ENCODE peak calls at places on chromosomes 16 and 17, in four cellular contexts. R is heart right ventricle, D is right atrium auricular region, B is Peyer's patch. A is an unnamed sample. For H3K4me1, the result is how much of the 10 kb centered on the place peaks cover.

GRCh38 chr17:83192161-83192788 is 112.9 kb downstream of the METRNL start:
- DNase-seq in D (peak), B (peak), R (no peak), A (no peak)

GRCh38 chr17:15233022-15233805 is 31.9 kb downstream of the PMP22 start:
- DNase-seq in R (no peak), D (no peak), B (no peak), A (no peak)

GRCh38 chr16:20084624-20085226 is 11.0 kb upstream of the GPR139 start:
- DNase-seq in B (no peak), R (no peak), D (no peak), A (no peak)

GRCh38 chr16:9567674-9568073 is 476.2 kb downstream of the HAPSTR1 start:
- DNase-seq in B (no peak), D (no peak), R (no peak), A (no peak)

GRCh38 chr17:36705651-36706436 is 104.5 kb downstream of the MRM1 start:
- DNase-seq in R (no peak), B (peak), D (no peak), A (peak)

GRCh38 chr16:31416371-31416770 is 11.8 kb downstream of the COX6A2 start:
- DNase-seq in B (no peak), D (no peak), R (no peak), A (peak)

GRCh38 chr16:3730161-3731125 is 13.1 kb upstream of the TRAP1 start:
- DNase-seq in R (no peak), B (peak), D (no peak), A (no peak)

GRCh38 chr16:69444873-69445517 is 20.6 kb downstream of the CYB5B start:
- DNase-seq in B (no peak), R (no peak), D (no peak), A (no peak)

GRCh38 chr16:50616883-50617629 is 64.1 kb downstream of the SNX20 start:
- DNase-seq in B (no peak), R (no peak), D (no peak), A (no peak)

GRCh38 chr17:43701318-43701743 is 39.6 kb upstream of the MEOX1 start:
- DNase-seq in B (peak), R (no peak), D (no peak), A (no peak)

GRCh38 chr16:80924372-80924978 is 82.2 kb downstream of the CMC2 start:
- DNase-seq in D (no peak), R (peak), B (peak), A (peak)

GRCh38 chr17:78944956-78945355 is 19.8 kb upstream of the TIMP2 start:
- DNase-seq in B (no peak), D (no peak), R (no peak), A (no peak)

GRCh38 chr16:3458278-3458851 is 14.9 kb downstream of the NAA60 start:
- DNase-seq in D (no peak), R (no peak), B (no peak), A (peak)

GRCh38 chr16:88922114-88922825 is 54.7 kb downstream of the CBFA2T3 start:
- DNase-seq in D (peak), B (peak), R (peak), A (peak)

GRCh38 chr17:74513987-74514631 is 17.2 kb downstream of the CD300LB start:
- DNase-seq in D (no peak), B (peak), R (no peak), A (peak)

GRCh38 chr16:4664538-4665418 is 28.6 kb upstream of the NUDT16L1 start:
- DNase-seq in B (peak), R (peak), D (no peak), A (peak)

GRCh38 chr17:48021964-48022363 is 15.6 kb downstream of the COPZ2 start:
- DNase-seq in R (no peak), D (no peak), B (no peak), A (no peak)

GRCh38 chr17:57745242-57745641 is at the start of gene CCDC182:
- DNase-seq in B (no peak), R (no peak), D (no peak), A (no peak)

GRCh38 chr16:11963706-11964105 is 1.3 kb upstream of the TNFRSF17 start:
- DNase-seq in R (no peak), D (no peak), B (no peak), A (no peak)

GRCh38 chr16:31475949-31476304 is 4.0 kb downstream of the TGFB1I1 start:
- DNase-seq in R (no peak), D (no peak), B (peak), A (peak)

GRCh38 chr17:77872714-77873517 is 85.6 kb upstream of the TNRC6C start:
- DNase-seq in B (no peak), R (no peak), D (no peak), A (peak)

GRCh38 chr17:33396818-33397217 is 103.7 kb upstream of the ASIC2 start:
- DNase-seq in R (no peak), B (no peak), D (no peak), A (no peak)

GRCh38 chr16:89037261-89038152 is 56.1 kb upstream of the ACSF3 start:
- DNase-seq in R (peak), B (no peak), D (no peak), A (peak)

GRCh38 chr17:376936-377863 is 24.6 kb upstream of the RPH3AL start:
- DNase-seq in D (no peak), R (no peak), B (peak), A (no peak)

GRCh38 chr17:75013077-75013391 is 564 bp downstream of the MRPL58 start:
- DNase-seq in R (no peak), B (no peak), D (no peak), A (no peak)

GRCh38 chr16:83530293-83530692 is 277.5 kb upstream of the HSBP1 start:
- DNase-seq in D (no peak), R (no peak), B (no peak), A (no peak)

GRCh38 chr17:13153036-13153435 is 135.2 kb upstream of the ELAC2 start:
- DNase-seq in D (no peak), B (no peak), R (no peak), A (no peak)

GRCh38 chr16:2043980-2044451 is 3.6 kb downstream of the NTHL1 start:
- DNase-seq in R (peak), D (no peak), B (no peak), A (peak)

GRCh38 chr17:21463204-21463661 is 87.1 kb downstream of the KCNJ12 start:
- DNase-seq in R (no peak), B (no peak), D (peak), A (no peak)

GRCh38 chr17:74474043-74474792 is 7.8 kb downstream of the CD300A start:
- DNase-seq in B (no peak), D (no peak), R (no peak), A (no peak)

GRCh38 chr16:5977329-5977728 is 879.7 kb upstream of the EEF2KMT start:
- DNase-seq in B (no peak), D (no peak), R (no peak), A (no peak)

GRCh38 chr17:74736423-74737298 is at the start of gene RAB37:
- DNase-seq in R (no peak), B (peak), D (peak), A (no peak)

GRCh38 chr17:13735861-13736260 is 134.1 kb upstream of the HS3ST3A1 start:
- DNase-seq in D (no peak), R (no peak), B (no peak), A (no peak)

GRCh38 chr16:82603784-82604411 is 22.9 kb upstream of the CDH13 start:
- DNase-seq in D (no peak), R (peak), B (no peak), A (peak)

DNA sequence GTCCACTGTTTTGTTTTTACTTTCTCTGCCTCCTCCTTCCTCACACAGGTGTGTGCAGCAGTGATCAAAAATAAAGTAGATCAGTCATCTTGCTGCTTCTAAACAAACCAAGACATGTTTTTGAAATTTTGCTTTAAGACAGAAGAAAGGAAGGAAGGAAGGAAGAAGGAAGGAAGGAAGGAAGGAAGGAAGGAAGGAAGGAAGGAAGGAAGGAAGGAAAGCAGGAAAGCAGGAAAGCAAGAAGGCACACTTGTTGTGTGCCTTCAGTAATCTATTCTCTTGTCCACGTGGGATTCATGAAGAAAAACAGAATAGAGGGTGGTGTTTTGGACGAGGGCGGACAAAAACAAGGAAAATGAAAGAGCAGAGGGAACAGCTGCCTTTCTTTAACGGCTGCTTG is 188.4 kb upstream of the IRX3 start:
- DNase-seq in D (no peak), B (no peak), R (no peak), A (no peak)
- TF ChIP-seq CTCF in D (no peak), B (no peak), R (no peak), A (no peak)

DNA sequence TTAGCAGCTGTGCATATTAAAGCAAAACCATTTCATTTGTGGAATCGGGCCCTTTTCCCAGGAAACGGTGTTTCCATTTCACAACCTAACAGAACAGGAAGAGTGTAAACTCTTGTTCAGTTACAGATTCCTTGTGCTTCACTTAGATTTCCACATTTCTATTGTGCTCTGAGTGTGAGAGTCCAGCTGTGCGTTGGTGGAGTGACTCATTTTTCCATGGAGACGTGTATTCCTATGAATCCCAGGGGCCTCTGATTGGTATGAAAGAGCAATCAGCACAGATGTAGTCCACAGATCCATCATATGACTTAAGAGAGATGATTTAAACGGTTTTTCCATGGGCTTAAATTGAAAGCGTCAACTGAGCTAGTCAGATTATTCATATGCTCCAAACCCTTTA is 13.3 kb upstream of the CAVIN1 start:
- DNase-seq in D (peak), R (peak), B (no peak), A (no peak)
- H3K4me1 ChIP-seq in D (under half), R (under half), B (under half), A (under half)

DNA sequence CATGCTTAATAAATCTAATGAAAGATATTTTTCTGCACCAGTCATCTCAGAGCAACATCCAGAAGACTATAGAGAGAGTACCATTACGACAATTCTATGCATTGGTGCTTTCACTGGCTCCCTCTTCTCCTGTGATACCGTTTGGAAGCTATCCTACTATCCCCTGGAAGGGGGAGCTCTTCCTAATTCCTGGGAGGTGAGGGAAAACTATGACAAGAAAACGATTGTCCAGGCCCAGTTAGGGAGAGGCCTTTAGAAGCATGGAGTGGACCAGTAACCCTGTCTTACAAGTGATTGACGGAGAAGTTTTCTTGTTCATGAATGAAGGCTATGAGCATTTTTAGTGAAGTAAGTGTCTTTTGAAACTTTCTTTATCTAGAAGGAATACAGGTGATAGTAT is 150.2 kb downstream of the TANC2 start:
- DNase-seq in D (no peak), R (no peak), B (no peak), A (no peak)
- TF ChIP-seq CTCF in D (no peak), R (no peak), B (no peak), A (no peak)

DNA sequence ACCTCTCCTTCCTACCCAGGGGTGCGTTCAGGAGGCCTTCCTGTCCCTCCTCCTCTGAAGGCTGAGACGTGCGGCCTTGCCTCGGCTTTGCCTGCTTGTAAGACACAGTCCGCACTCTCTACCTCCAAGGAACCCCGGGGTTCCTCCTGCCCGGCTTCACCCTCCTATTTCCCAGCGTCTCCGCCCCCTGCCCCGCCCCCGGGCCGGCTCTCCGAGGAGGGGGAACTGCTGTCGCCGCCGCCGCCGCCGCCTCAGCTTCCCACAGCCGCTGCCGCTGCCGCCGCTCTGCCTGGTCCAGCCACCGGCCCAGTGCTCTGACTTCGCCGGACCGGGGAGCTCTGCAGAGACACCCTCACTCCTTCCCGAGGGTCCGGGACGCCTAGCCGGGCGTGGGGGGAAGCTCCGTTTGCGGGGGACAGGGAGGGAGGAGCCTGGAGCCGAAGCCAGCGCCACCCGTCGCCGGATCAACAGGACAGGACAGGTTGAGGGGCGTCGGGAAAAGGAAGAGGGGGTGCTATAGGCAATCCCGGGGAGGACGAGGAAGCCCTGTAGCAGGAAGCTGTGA is 1.2 kb upstream of the FGF11 start:
- DNase-seq in B (peak), R (peak), D (peak), A (peak)
- H3K4me1 ChIP-seq in B (under half), R (half or more), D (half or more), A (under half)

GRCh38 chr16:49019826-49020401 is 261.7 kb downstream of the CBLN1 start:
- DNase-seq in R (no peak), D (no peak), B (no peak), A (no peak)
- TF ChIP-seq CTCF in R (no peak), D (no peak), B (no peak), A (no peak)

GRCh38 chr16:87121816-87122215 is 195.4 kb downstream of the C16orf95 start:
- DNase-seq in D (no peak), B (no peak), R (no peak), A (no peak)

GRCh38 chr16:87117936-87118335 is 199.3 kb downstream of the C16orf95 start:
- DNase-seq in B (no peak), R (no peak), D (no peak), A (no peak)

GRCh38 chr16:87123356-87124001 is 193.7 kb downstream of the C16orf95 start:
- DNase-seq in D (no peak), R (no peak), B (no peak), A (no peak)

GRCh38 chr16:87119168-87119567 is 198.0 kb downstream of the C16orf95 start:
- DNase-seq in B (no peak), D (no peak), R (no peak), A (no peak)

DNA sequence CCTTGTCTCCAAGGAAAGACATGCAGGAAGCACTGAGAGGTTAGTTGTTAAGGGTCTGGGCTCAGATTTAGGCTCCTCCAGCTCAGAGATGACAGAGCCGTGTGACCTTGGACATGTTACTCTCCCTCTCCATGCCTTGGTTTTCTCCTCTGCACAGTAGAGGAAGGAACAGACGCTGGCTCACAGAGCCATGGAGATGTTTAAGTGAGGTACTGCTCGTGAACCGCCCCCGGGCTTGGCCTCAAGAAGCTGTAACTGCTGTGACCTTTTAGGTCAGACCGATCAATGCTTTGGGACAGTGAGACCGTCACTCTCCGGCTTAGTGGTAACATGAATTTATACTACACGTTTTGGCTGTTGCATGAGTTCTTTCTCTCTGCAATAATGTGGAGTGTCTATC is 197.4 kb downstream of the C16orf95 start:
- DNase-seq in B (no peak), D (no peak), R (no peak), A (no peak)
- H3K4me1 ChIP-seq in B (under half), D (under half), R (under half), A (under half)

GRCh38 chr17:49573510-49574282 is 2.0 kb upstream of the NXPH3 start:
- DNase-seq in R (no peak), D (no peak), B (no peak), A (no peak)

GRCh38 chr17:49572806-49573420 is 2.8 kb upstream of the NXPH3 start:
- DNase-seq in B (no peak), R (no peak), D (no peak), A (no peak)

GRCh38 chr17:49571764-49572163 is 3.9 kb upstream of the NXPH3 start:
- DNase-seq in D (no peak), B (no peak), R (no peak), A (no peak)

GRCh38 chr17:49571283-49571682 is 4.4 kb upstream of the NXPH3 start:
- DNase-seq in B (no peak), R (no peak), D (no peak), A (no peak)

DNA sequence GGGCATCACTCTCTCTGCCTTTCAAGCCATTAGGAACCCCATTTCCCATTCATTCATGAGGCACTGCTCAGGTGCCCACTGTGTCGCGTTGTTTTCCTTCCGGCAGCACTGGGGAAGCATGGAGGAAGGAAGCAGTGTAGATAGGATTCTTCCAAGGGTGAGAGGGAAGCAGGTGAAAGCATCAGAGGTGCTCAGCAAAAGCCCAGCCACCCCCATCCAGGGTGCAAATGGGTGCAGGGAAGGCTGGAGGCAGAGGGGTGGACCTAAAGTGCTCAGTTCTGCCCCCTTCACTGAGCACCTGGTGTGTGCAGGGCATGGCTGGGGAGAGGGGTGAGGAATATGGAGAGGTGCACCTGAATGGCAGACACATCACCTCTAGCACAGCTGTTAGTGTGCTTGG is 3.4 kb upstream of the NXPH3 start:
- DNase-seq in B (no peak), R (no peak), D (no peak), A (no peak)
- TF ChIP-seq CTCF in B (no peak), R (no peak), D (no peak), A (no peak)

GRCh38 chr17:17827826-17828621 is 8.8 kb downstream of the SREBF1 start:
- DNase-seq in B (no peak), R (no peak), D (no peak), A (no peak)

GRCh38 chr17:17826340-17826708 is 10.5 kb downstream of the SREBF1 start:
- DNase-seq in B (no peak), R (no peak), D (no peak), A (no peak)

GRCh38 chr17:17824119-17824779 is 12.5 kb downstream of the SREBF1 start:
- DNase-seq in R (no peak), D (no peak), B (no peak), A (no peak)

GRCh38 chr17:17824780-17825614 is 11.8 kb downstream of the SREBF1 start:
- DNase-seq in D (no peak), B (no peak), R (no peak), A (no peak)

DNA sequence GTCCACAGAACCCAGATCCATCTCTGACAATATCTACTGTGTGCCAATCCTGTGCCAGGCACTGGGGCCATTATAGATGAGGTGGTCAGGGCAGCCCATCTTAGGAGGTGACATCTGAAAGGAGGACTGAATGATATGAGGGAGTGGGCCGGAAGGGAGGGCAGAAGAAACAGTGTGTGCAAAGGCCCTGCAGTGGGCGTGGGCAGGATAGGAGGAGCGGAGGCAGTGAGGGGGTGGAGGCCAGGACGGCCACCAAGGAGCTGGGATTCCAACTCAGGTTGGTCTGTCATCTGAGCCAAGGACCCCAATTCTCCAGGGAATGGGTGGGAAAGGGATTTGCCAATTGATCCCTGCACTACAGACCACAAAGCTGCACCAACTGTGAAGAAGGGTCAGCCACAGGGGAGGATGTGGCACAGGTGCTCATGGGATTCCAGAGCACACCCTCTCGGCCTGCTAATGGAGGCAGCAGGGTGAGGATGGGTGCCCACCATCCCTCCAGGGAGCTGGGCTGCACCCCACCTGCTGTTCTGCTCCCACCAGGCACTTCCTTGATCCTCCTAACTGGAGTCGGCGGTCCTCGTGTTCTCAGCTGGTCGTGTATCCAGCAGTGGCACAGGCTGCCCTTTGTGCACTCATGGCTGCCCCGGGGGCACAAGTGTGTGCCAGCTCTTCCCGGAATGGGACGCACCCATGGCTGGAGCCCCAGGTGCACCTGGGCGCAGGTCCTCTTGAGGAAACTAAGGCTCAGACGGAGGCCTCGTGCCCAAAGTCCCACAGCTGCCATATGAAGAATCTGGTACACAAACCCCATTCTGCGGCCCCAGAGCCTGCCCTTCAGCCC is 9.6 kb downstream of the SREBF1 start:
- DNase-seq in R (no peak), D (no peak), B (no peak), A (no peak)
- H3K4me1 ChIP-seq in R (half or more), D (half or more), B (half or more), A (half or more)